ENCODE peak calls at places on chromosomes 6 and 20, in six cellular contexts. One of them, this sample, is unnamed.

GRCh38 chr6:114154812-114155211 is 183.9 kb upstream of the HDAC2 start:
- DNase-seq in mesendoderm: no peak
- DNase-seq in H1: no peak
- DNase-seq in neuronal stem cell: no peak
- DNase-seq in H9: no peak
- DNase-seq in mesenchymal stem cell: no peak
- DNase-seq in this sample: no peak

GRCh38 chr6:116476021-116476678 is 15.0 kb downstream of the CALHM6 start:
- DNase-seq in H9: no peak
- DNase-seq in mesendoderm: no peak
- DNase-seq in neuronal stem cell: no peak
- DNase-seq in mesenchymal stem cell: no peak
- DNase-seq in H1: no peak
- DNase-seq in this sample: peak

GRCh38 chr6:42901538-42901957 is 14.3 kb upstream of the PTCRA start:
- DNase-seq in mesenchymal stem cell: peak
- DNase-seq in H9: peak
- DNase-seq in H1: peak
- DNase-seq in neuronal stem cell: peak
- DNase-seq in mesendoderm: peak
- DNase-seq in this sample: peak

GRCh38 chr6:82067021-82067420 is 180.5 kb downstream of the IBTK start:
- DNase-seq in H1: no peak
- DNase-seq in mesenchymal stem cell: no peak
- DNase-seq in mesendoderm: no peak
- DNase-seq in neuronal stem cell: no peak
- DNase-seq in H9: no peak
- DNase-seq in this sample: peak

GRCh38 chr6:157222201-157222981 is 100.9 kb downstream of the TMEM242 start:
- DNase-seq in H9: no peak
- DNase-seq in neuronal stem cell: no peak
- DNase-seq in mesendoderm: no peak
- DNase-seq in H1: peak
- DNase-seq in mesenchymal stem cell: no peak
- DNase-seq in this sample: no peak

GRCh38 chr6:166275714-166276166 is 32.5 kb downstream of the PRR18 start:
- DNase-seq in mesenchymal stem cell: peak
- DNase-seq in H9: peak
- DNase-seq in neuronal stem cell: peak
- DNase-seq in H1: peak
- DNase-seq in mesendoderm: peak
- DNase-seq in this sample: peak

GRCh38 chr6:5522147-5522546 is 260.8 kb downstream of the FARS2 start:
- DNase-seq in H9: no peak
- DNase-seq in mesenchymal stem cell: no peak
- DNase-seq in neuronal stem cell: no peak
- DNase-seq in mesendoderm: no peak
- DNase-seq in H1: no peak
- DNase-seq in this sample: no peak

GRCh38 chr20:20143646-20144045 is 91.3 kb downstream of the CFAP61 start:
- DNase-seq in neuronal stem cell: no peak
- DNase-seq in mesendoderm: no peak
- DNase-seq in H1: no peak
- DNase-seq in H9: no peak
- DNase-seq in mesenchymal stem cell: no peak
- DNase-seq in this sample: no peak

GRCh38 chr20:20084296-20084752 is 32.0 kb downstream of the CFAP61 start:
- DNase-seq in neuronal stem cell: no peak
- DNase-seq in H1: no peak
- DNase-seq in mesenchymal stem cell: no peak
- DNase-seq in mesendoderm: no peak
- DNase-seq in H9: no peak
- DNase-seq in this sample: no peak

GRCh38 chr20:48687097-48687800 is 140.6 kb downstream of the PREX1 start:
- DNase-seq in mesendoderm: no peak
- DNase-seq in neuronal stem cell: no peak
- DNase-seq in H9: no peak
- DNase-seq in H1: no peak
- DNase-seq in mesenchymal stem cell: no peak
- DNase-seq in this sample: no peak

GRCh38 chr20:18496042-18496441 is 983 bp downstream of the RBBP9 start:
- DNase-seq in mesenchymal stem cell: peak
- DNase-seq in mesendoderm: no peak
- DNase-seq in H9: no peak
- DNase-seq in neuronal stem cell: no peak
- DNase-seq in H1: no peak
- DNase-seq in this sample: no peak

GRCh38 chr6:149405823-149406765 is 6.0 kb downstream of the SUMO4 start:
- DNase-seq in H1: no peak
- DNase-seq in neuronal stem cell: no peak
- DNase-seq in H9: no peak
- DNase-seq in mesenchymal stem cell: peak
- DNase-seq in mesendoderm: peak
- DNase-seq in this sample: peak

GRCh38 chr6:142413111-142413510 is 111.3 kb downstream of the ADGRG6 start:
- DNase-seq in mesendoderm: no peak
- DNase-seq in neuronal stem cell: no peak
- DNase-seq in mesenchymal stem cell: no peak
- DNase-seq in H1: no peak
- DNase-seq in H9: no peak
- DNase-seq in this sample: peak

GRCh38 chr6:24861934-24862333 is 63.2 kb upstream of the ARMH2 start:
- DNase-seq in H9: no peak
- DNase-seq in mesenchymal stem cell: no peak
- DNase-seq in mesendoderm: no peak
- DNase-seq in H1: no peak
- DNase-seq in neuronal stem cell: no peak
- DNase-seq in this sample: no peak

GRCh38 chr20:20680991-20681508 is 31.4 kb downstream of the RALGAPA2 start:
- DNase-seq in mesendoderm: no peak
- DNase-seq in H9: no peak
- DNase-seq in neuronal stem cell: no peak
- DNase-seq in mesenchymal stem cell: no peak
- DNase-seq in H1: no peak
- DNase-seq in this sample: no peak

GRCh38 chr6:105402090-105402980 is 547 bp downstream of the PREP start:
- DNase-seq in H9: peak
- DNase-seq in neuronal stem cell: peak
- DNase-seq in H1: peak
- DNase-seq in mesenchymal stem cell: peak
- DNase-seq in mesendoderm: peak
- DNase-seq in this sample: peak

GRCh38 chr6:53391170-53391569 is 42.4 kb upstream of the ELOVL5 start:
- DNase-seq in neuronal stem cell: no peak
- DNase-seq in H1: no peak
- DNase-seq in mesenchymal stem cell: no peak
- DNase-seq in mesendoderm: no peak
- DNase-seq in H9: no peak
- DNase-seq in this sample: no peak

GRCh38 chr20:17612287-17612974 is 42.6 kb downstream of the DSTN start:
- DNase-seq in mesendoderm: no peak
- DNase-seq in mesenchymal stem cell: peak
- DNase-seq in neuronal stem cell: no peak
- DNase-seq in H9: peak
- DNase-seq in H1: peak
- DNase-seq in this sample: peak

GRCh38 chr6:167828325-167828956 is 1.7 kb downstream of the AFDN start:
- DNase-seq in neuronal stem cell: no peak
- DNase-seq in H1: no peak
- DNase-seq in mesenchymal stem cell: no peak
- DNase-seq in mesendoderm: no peak
- DNase-seq in H9: no peak
- DNase-seq in this sample: no peak

GRCh38 chr6:79466222-79466834 is 70.9 kb downstream of the LCA5 start:
- DNase-seq in mesendoderm: peak
- DNase-seq in H9: no peak
- DNase-seq in mesenchymal stem cell: peak
- DNase-seq in neuronal stem cell: peak
- DNase-seq in H1: no peak
- DNase-seq in this sample: peak

GRCh38 chr20:43559588-43559987 is 761 bp downstream of the SGK2 start:
- DNase-seq in neuronal stem cell: no peak
- DNase-seq in H1: no peak
- DNase-seq in mesendoderm: no peak
- DNase-seq in H9: no peak
- DNase-seq in mesenchymal stem cell: no peak
- DNase-seq in this sample: no peak

GRCh38 chr20:13341737-13342393 is 120.8 kb downstream of the ISM1 start:
- DNase-seq in H1: no peak
- DNase-seq in H9: no peak
- DNase-seq in mesenchymal stem cell: no peak
- DNase-seq in mesendoderm: no peak
- DNase-seq in neuronal stem cell: no peak
- DNase-seq in this sample: no peak

GRCh38 chr6:158869604-158870417 is 50.6 kb upstream of the EZR start:
- DNase-seq in H9: peak
- DNase-seq in H1: peak
- DNase-seq in mesendoderm: peak
- DNase-seq in mesenchymal stem cell: peak
- DNase-seq in neuronal stem cell: peak
- DNase-seq in this sample: peak

GRCh38 chr6:152897807-152898399 is 84.9 kb downstream of the FBXO5 start:
- DNase-seq in H1: peak
- DNase-seq in mesenchymal stem cell: peak
- DNase-seq in neuronal stem cell: peak
- DNase-seq in H9: peak
- DNase-seq in mesendoderm: peak
- DNase-seq in this sample: peak

GRCh38 chr20:53734006-53734688 is 140.5 kb upstream of the ZNF217 start:
- DNase-seq in mesendoderm: peak
- DNase-seq in H9: no peak
- DNase-seq in mesenchymal stem cell: no peak
- DNase-seq in H1: no peak
- DNase-seq in neuronal stem cell: no peak
- DNase-seq in this sample: no peak

DNA sequence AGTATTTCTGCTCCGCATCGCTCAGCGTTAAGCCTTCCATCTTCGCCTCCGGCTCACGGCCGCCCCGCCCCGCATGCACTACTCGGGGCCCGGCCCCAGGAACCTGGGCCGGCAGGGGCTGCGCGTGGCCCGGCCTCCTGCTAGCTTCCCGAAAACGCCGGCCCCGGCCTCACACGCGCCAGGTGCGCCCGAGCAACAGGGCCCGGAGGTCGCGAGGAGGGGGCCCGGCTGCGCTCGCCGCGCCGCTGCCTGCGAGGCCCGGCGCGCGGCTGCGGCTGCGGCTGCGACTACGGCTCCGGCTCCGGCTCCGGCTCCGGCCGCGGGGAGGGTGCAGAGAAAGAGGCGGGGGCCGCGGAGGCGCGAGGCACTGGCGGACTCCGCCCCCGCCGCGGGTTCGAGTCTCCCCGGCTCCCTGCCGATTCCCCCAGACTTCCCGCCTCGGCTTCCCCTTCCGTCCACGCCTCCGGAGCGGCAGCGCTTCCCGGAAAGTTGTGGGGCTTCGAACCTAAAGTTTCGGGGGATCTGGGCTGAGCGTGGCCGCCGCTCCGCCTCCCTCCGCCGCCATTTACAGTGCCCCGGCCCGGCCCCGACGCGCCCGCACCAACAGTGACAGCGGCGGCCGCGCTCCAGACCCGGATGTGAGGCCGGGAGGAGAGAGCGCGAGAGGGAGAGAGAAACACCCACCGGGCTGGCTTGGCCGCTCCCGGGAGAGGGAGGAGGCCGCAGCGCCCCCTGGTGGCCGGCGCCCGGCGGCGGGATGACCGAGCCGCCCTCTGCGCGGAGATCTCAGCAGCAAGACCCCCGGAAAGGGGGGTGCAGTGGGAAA is at the start of gene REPS1:
- DNase-seq in mesenchymal stem cell: peak
- DNase-seq in mesendoderm: peak
- DNase-seq in H9: peak
- DNase-seq in neuronal stem cell: peak
- DNase-seq in H1: peak
- DNase-seq in this sample: peak
- H2AK5ac ChIP-seq in mesenchymal stem cell: no peak
- H2AK5ac ChIP-seq in mesendoderm: no peak
- H2AK5ac ChIP-seq in H9: no peak
- H2AK5ac ChIP-seq in neuronal stem cell: peak
- H2AK5ac ChIP-seq in H1: no peak
- H2AK5ac ChIP-seq in this sample: no peak

GRCh38 chr6:110332281-110332680 is 25.9 kb downstream of the METTL24 start:
- DNase-seq in H9: no peak
- DNase-seq in mesenchymal stem cell: no peak
- DNase-seq in H1: no peak
- DNase-seq in mesendoderm: no peak
- DNase-seq in neuronal stem cell: no peak
- DNase-seq in this sample: no peak

GRCh38 chr6:110331816-110332215 is 26.3 kb downstream of the METTL24 start:
- DNase-seq in H1: no peak
- DNase-seq in mesenchymal stem cell: peak
- DNase-seq in neuronal stem cell: no peak
- DNase-seq in H9: peak
- DNase-seq in mesendoderm: peak
- DNase-seq in this sample: peak

GRCh38 chr6:110329729-110330436 is 28.3 kb downstream of the METTL24 start:
- DNase-seq in H1: no peak
- DNase-seq in mesendoderm: no peak
- DNase-seq in mesenchymal stem cell: peak
- DNase-seq in neuronal stem cell: no peak
- DNase-seq in H9: no peak
- DNase-seq in this sample: peak

GRCh38 chr6:110329348-110329728 is 28.8 kb downstream of the METTL24 start:
- DNase-seq in H1: no peak
- DNase-seq in mesenchymal stem cell: peak
- DNase-seq in neuronal stem cell: no peak
- DNase-seq in mesendoderm: no peak
- DNase-seq in H9: no peak
- DNase-seq in this sample: peak

GRCh38 chr6:110331383-110331782 is 26.8 kb downstream of the METTL24 start:
- DNase-seq in mesenchymal stem cell: no peak
- DNase-seq in H9: no peak
- DNase-seq in mesendoderm: no peak
- DNase-seq in neuronal stem cell: no peak
- DNase-seq in H1: no peak
- DNase-seq in this sample: no peak
- H2AK5ac ChIP-seq in mesenchymal stem cell: no peak
- H2AK5ac ChIP-seq in H9: no peak
- H2AK5ac ChIP-seq in mesendoderm: no peak
- H2AK5ac ChIP-seq in neuronal stem cell: no peak
- H2AK5ac ChIP-seq in H1: no peak
- H2AK5ac ChIP-seq in this sample: no peak

GRCh38 chr20:64062276-64062595 is 762 bp upstream of the TCEA2 start:
- DNase-seq in mesenchymal stem cell: no peak
- DNase-seq in mesendoderm: no peak
- DNase-seq in H1: no peak
- DNase-seq in H9: no peak
- DNase-seq in neuronal stem cell: no peak
- DNase-seq in this sample: no peak
- H2AK5ac ChIP-seq in mesenchymal stem cell: peak
- H2AK5ac ChIP-seq in mesendoderm: peak
- H2AK5ac ChIP-seq in H1: no peak
- H2AK5ac ChIP-seq in H9: no peak
- H2AK5ac ChIP-seq in neuronal stem cell: peak
- H2AK5ac ChIP-seq in this sample: peak

DNA sequence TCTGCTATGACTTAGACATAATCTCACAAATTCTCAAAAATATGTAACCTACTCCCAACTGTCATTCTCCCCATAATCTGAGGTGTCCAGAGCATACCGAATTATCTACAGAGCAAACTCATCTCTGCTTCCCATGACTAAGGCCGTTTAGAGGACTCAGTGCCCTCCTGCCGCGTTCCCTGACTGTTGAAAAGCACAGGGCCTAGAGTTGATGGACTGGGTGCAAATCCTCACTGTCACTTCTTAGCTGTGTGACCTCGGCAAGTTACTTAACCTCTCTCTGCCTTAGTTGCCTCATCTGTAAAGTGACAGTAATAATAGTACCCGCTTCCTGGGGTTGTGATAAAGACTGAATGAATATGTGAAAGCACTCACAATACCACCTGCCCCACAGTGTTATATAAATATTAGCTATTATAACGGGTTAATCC is 4.7 kb upstream of the TUBB2A start:
- DNase-seq in neuronal stem cell: no peak
- DNase-seq in mesenchymal stem cell: peak
- DNase-seq in H9: no peak
- DNase-seq in mesendoderm: peak
- DNase-seq in H1: no peak
- DNase-seq in this sample: no peak
- H2AK5ac ChIP-seq in neuronal stem cell: no peak
- H2AK5ac ChIP-seq in mesenchymal stem cell: no peak
- H2AK5ac ChIP-seq in H9: no peak
- H2AK5ac ChIP-seq in mesendoderm: no peak
- H2AK5ac ChIP-seq in H1: no peak
- H2AK5ac ChIP-seq in this sample: no peak

This sample was measured in IMR-90.